ENCODE peak calls at places on chromosomes 5 and 9, in ten cellular contexts. S, V, R, K, W, N, Z, E, Q and F are unnamed samples.

GRCh38 chr5:150271923-150272322 is 17.6 kb downstream of the CAMK2A start:
- DNase-seq in K (no peak), N (no peak), E (no peak), Z (no peak), R (no peak), S (no peak), W (no peak), V (no peak), Q (no peak), F (no peak)

GRCh38 chr5:36680066-36680465 is 73.7 kb downstream of the SLC1A3 start:
- DNase-seq in E (no peak), N (no peak), Q (no peak), W (no peak), Z (no peak), R (no peak), S (peak; percentile 74), V (no peak), K (no peak), F (no peak)

GRCh38 chr5:112228672-112229071 is 190.4 kb downstream of the EPB41L4A start:
- DNase-seq in N (peak; percentile 49), Z (peak; percentile 90), W (no peak), V (peak; percentile 30), Q (no peak), S (peak; percentile 82), K (peak; percentile 64), R (no peak), E (no peak), F (no peak)

GRCh38 chr5:92885950-92886349 is 695.1 kb downstream of the NR2F1-AS1 start:
- DNase-seq in N (no peak), W (no peak), S (no peak), Z (peak; percentile 19), K (no peak), V (no peak), E (no peak), Q (no peak), R (peak; percentile 17), F (no peak)

GRCh38 chr9:125659954-125660353 is 47.1 kb downstream of the MAPKAP1 start:
- DNase-seq in K (no peak), Q (no peak), R (no peak), S (no peak), N (no peak), Z (no peak), W (no peak), V (peak; percentile 76), E (no peak), F (no peak)

GRCh38 chr5:107853031-107853430 is 182.3 kb upstream of the EFNA5 start:
- DNase-seq in N (no peak), R (no peak), S (no peak), E (no peak), Q (no peak), W (no peak), K (no peak), V (no peak), Z (no peak), F (no peak)

GRCh38 chr9:92196909-92197308 is 81.7 kb upstream of the SPTLC1 start:
- DNase-seq in K (no peak), Q (no peak), S (no peak), R (no peak), Z (no peak), E (no peak), V (peak; percentile 65), N (no peak), W (no peak), F (no peak)

GRCh38 chr5:142716963-142717362 is 31.1 kb upstream of the FGF1 start:
- DNase-seq in Q (peak; percentile 64), Z (peak; percentile 73), E (no peak), V (peak; percentile 67), N (peak; percentile 77), R (peak; percentile 65), S (peak; percentile 79), K (peak; percentile 63), W (peak; percentile 13), F (no peak)

GRCh38 chr9:111601237-111602018 is 2.0 kb upstream of the PTGR1 start:
- DNase-seq in Z (peak; percentile 94), V (peak; percentile 50), R (no peak), E (no peak), W (no peak), K (peak; percentile 70), Q (no peak), S (no peak), N (no peak), F (no peak)

GRCh38 chr9:21684831-21685362 is 117.5 kb upstream of the MTAP start:
- DNase-seq in R (no peak), K (peak; percentile 76), N (peak; percentile 29), Q (no peak), V (peak; percentile 75), E (no peak), Z (peak; percentile 90), W (no peak), S (no peak), F (no peak)

GRCh38 chr5:39716532-39716971 is 291.8 kb upstream of the DAB2 start:
- DNase-seq in V (peak; percentile 77), N (peak; percentile 34), K (peak; percentile 36), Z (peak; percentile 85), E (no peak), Q (peak; percentile 28), S (no peak), R (peak; percentile 45), W (no peak), F (no peak)